ENCODE peak calls at places on chromosomes 2 and 18, in seven cellular contexts. Z is SK-N-SH, K is dorsolateral prefrontal cortex, B is fibroblast of pulmonary artery, W is retinal pigment epithelial cell, A is body of pancreas, F is fibroblast of mammary gland. C is an unnamed sample.

GRCh38 chr2:222447144-222447543 is 22.8 kb downstream of the SGPP2 start:
- DNase-seq in Z (no peak), K (no peak), B (no peak), W (no peak), A (no peak), F (no peak), C (no peak)

GRCh38 chr2:228848638-228849037 is 422.4 kb downstream of the PID1 start:
- DNase-seq in Z (no peak), K (no peak), B (no peak), W (no peak), A (no peak), F (no peak), C (no peak)

GRCh38 chr2:239537633-239538356 is 137.0 kb upstream of the HDAC4 start:
- DNase-seq in Z (no peak), K (peak; percentile 33), B (no peak), W (no peak), A (no peak), F (no peak), C (no peak)

GRCh38 chr2:58046335-58046584 is 346 bp upstream of the VRK2 start:
- DNase-seq in Z (no peak), K (no peak), B (no peak), W (no peak), A (no peak), F (no peak), C (no peak)

GRCh38 chr18:76819411-76820136 is 2.8 kb upstream of the ZNF236 start:
- DNase-seq in Z (no peak), K (no peak), B (no peak), W (no peak), A (no peak), F (no peak), C (peak; percentile 49)

GRCh38 chr2:54212456-54212855 is 43.6 kb downstream of the TSPYL6 start:
- DNase-seq in Z (no peak), K (no peak), B (peak; percentile 89), W (peak; percentile 93), A (no peak), F (peak; percentile 94), C (no peak)

GRCh38 chr18:61892683-61893303 is at the start of gene RNF152:
- DNase-seq in Z (peak; percentile 75), K (peak; percentile 46), B (peak; percentile 15), W (no peak), A (peak; percentile 27), F (no peak), C (no peak)

GRCh38 chr2:40716879-40717278 is 265.0 kb upstream of the SLC8A1 start:
- DNase-seq in Z (no peak), K (no peak), B (peak; percentile 23), W (no peak), A (no peak), F (peak; percentile 91), C (no peak)

GRCh38 chr18:10213526-10213925 is 240.9 kb upstream of the APCDD1 start:
- DNase-seq in Z (no peak), K (no peak), B (peak; percentile 59), W (no peak), A (no peak), F (peak; percentile 33), C (no peak)

GRCh38 chr2:7849531-7849930 is 832.3 kb upstream of the ID2 start:
- DNase-seq in Z (no peak), K (no peak), B (no peak), W (no peak), A (no peak), F (no peak), C (no peak)

GRCh38 chr2:122960727-122961641 is 1064.1 kb upstream of the CNTNAP5 start:
- DNase-seq in Z (no peak), K (no peak), B (peak; percentile 94), W (peak; percentile 68), A (no peak), F (peak; percentile 50), C (no peak)

GRCh38 chr2:56009758-56010534 is 86.4 kb upstream of the EFEMP1 start:
- DNase-seq in Z (peak; percentile 24), K (no peak), B (peak; percentile 83), W (no peak), A (no peak), F (peak; percentile 66), C (no peak)
- TF ChIP-seq CTCF in Z (peak; percentile 73), K (peak; percentile 62), B (peak; percentile 66), W (peak; percentile 64), A (peak; percentile 51), F (peak; percentile 66), C (peak; percentile 71)

GRCh38 chr2:106931742-106932335 is 45.9 kb upstream of the ST6GAL2 start:
- DNase-seq in Z (no peak), K (no peak), B (no peak), W (no peak), A (no peak), F (no peak), C (no peak)

GRCh38 chr2:106932644-106933043 is 46.7 kb upstream of the ST6GAL2 start:
- DNase-seq in Z (no peak), K (no peak), B (no peak), W (no peak), A (no peak), F (no peak), C (no peak)
- TF ChIP-seq CTCF in Z (no peak), K (no peak), B (no peak), W (no peak), A (no peak), F (no peak), C (no peak)

GRCh38 chr2:1633092-1633721 is 111.1 kb downstream of the PXDN start:
- DNase-seq in Z (no peak), K (no peak), B (no peak), W (no peak), A (no peak), F (no peak), C (no peak)

GRCh38 chr2:1635826-1636225 is 108.5 kb downstream of the PXDN start:
- DNase-seq in Z (no peak), K (no peak), B (no peak), W (no peak), A (no peak), F (no peak), C (no peak)

GRCh38 chr2:1632510-1632909 is 111.8 kb downstream of the PXDN start:
- DNase-seq in Z (no peak), K (no peak), B (no peak), W (no peak), A (no peak), F (no peak), C (no peak)

GRCh38 chr2:1634681-1635341 is 109.5 kb downstream of the PXDN start:
- DNase-seq in Z (no peak), K (no peak), B (no peak), W (no peak), A (no peak), F (no peak), C (no peak)

DNA sequence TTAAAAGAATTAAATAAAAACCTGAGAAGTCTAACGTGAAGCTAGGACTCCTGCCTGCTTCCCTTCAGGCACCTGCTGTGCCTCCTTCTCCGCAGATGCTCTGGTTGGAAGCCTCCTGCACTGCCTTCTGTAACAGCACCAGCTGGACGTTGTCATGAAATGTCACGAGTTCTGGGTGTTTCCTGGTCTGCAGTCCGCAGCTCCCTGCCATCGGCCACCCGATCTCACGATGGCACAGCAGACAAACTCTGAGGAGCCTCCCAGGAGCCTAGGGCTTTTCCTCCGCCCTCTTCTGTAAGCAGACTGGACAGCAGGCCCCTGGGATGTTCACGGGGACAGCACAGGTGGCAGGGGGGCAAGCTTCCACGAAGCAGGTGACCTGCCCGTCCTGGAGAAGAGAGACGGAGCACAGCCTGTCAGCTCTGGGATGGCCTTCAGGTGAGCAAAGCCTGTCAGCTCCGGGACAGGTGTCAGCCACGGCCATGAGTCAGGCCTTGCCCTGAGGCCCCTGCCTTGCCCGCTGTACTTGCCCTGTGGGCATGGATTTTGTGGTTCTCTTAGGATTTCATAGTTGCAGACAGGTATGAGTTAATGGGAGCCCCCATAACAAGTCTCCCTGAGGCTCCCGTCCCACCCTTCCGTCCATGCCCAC is 110.3 kb downstream of the PXDN start:
- DNase-seq in Z (no peak), K (no peak), B (no peak), W (no peak), A (no peak), F (no peak), C (no peak)
- TF ChIP-seq CTCF in Z (no peak), K (no peak), B (no peak), W (no peak), A (no peak), F (no peak), C (no peak)

GRCh38 chr2:219081701-219082331 is 21.1 kb upstream of the IHH start:
- DNase-seq in Z (no peak), K (no peak), B (no peak), W (no peak), A (no peak), F (no peak), C (no peak)

GRCh38 chr2:219081096-219081495 is 20.4 kb upstream of the IHH start:
- DNase-seq in Z (no peak), K (no peak), B (no peak), W (no peak), A (no peak), F (no peak), C (no peak)

GRCh38 chr2:219079417-219079816 is 18.7 kb upstream of the IHH start:
- DNase-seq in Z (no peak), K (no peak), B (no peak), W (no peak), A (no peak), F (peak; percentile 49), C (no peak)

GRCh38 chr2:219076253-219076652 is 15.5 kb upstream of the IHH start:
- DNase-seq in Z (no peak), K (no peak), B (no peak), W (no peak), A (no peak), F (no peak), C (no peak)

DNA sequence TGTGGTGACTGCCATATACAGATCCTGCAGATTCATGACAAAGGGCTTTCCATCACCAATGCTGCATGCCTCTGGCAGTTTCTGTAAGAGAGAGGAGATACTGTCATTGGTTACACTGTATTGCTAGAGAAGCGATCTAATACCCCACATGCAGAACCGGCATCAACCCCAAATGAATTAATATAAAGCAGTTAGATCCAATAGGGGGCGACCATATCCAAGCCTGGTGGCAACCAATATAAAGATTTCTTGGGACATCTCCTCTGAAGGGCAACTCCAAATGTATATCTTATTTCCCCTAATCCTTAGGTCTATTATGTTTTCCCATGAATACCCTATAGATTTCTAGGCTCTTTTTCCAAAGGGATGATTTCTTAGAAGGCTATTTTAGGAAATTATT is 17.4 kb upstream of the IHH start:
- DNase-seq in Z (no peak), K (no peak), B (no peak), W (no peak), A (no peak), F (peak; percentile 13), C (no peak)
- TF ChIP-seq CTCF in Z (peak; percentile 24), K (no peak), B (peak; percentile 24), W (peak; percentile 13), A (no peak), F (peak; percentile 37), C (no peak)

DNA sequence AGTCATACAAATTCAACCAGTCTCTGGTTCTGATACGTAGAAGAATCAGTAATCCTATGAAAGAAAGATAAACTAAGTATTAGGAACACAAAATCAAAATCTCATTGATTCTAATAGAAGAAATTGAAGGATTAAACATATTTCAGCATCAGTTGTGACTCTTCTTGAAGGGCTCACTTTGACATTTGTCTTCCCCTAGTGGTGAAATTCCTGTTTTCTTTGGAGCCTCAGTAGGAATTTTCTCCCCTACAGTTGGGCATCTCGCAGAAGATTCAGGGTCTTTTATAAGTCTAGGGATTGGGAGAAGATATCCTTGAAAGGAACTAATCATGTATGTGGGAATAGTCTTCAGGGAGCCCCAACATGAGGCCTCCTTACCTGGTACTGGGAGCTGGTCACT is 2.8 kb upstream of the CRYGB start:
- DNase-seq in Z (no peak), K (no peak), B (no peak), W (no peak), A (no peak), F (no peak), C (no peak)
- TF ChIP-seq CTCF in Z (peak; percentile 32), K (peak; percentile 9), B (peak; percentile 16), W (peak; percentile 52), A (no peak), F (peak; percentile 19), C (no peak)

GRCh38 chr2:48588745-48589144 is 28.9 kb upstream of the GTF2A1L start:
- DNase-seq in Z (no peak), K (no peak), B (no peak), W (no peak), A (no peak), F (no peak), C (no peak)
- TF ChIP-seq CTCF in Z (no peak), K (no peak), B (no peak), W (no peak), A (no peak), F (no peak), C (no peak)

C was measured in osteocyte.